ENCODE peak calls at places on chromosomes 6 and 20, in six cellular contexts. I, A, W, E, K and Z are unnamed samples.

GRCh38 chr6:28944412-28945006 is 20.7 kb upstream of the TRIM27 start:
- DNase-seq in W (peak; percentile 94), E (peak; percentile 75), I (no peak), A (peak; percentile 89), K (peak; percentile 85), Z (peak; percentile 64)

GRCh38 chr6:6825986-6826901 is 237.7 kb downstream of the LY86 start:
- DNase-seq in E (no peak), A (no peak), I (no peak), W (no peak), K (no peak), Z (peak; percentile 59)

GRCh38 chr6:109447878-109448555 is 7.5 kb downstream of the SMPD2 start:
- DNase-seq in W (peak; percentile 12), K (no peak), E (no peak), A (peak; percentile 14), I (no peak), Z (no peak)

GRCh38 chr6:99241905-99242534 is 107.5 kb downstream of the FAXC start:
- DNase-seq in I (no peak), K (peak; percentile 85), W (peak; percentile 44), E (peak; percentile 39), A (peak; percentile 22), Z (peak; percentile 17)

GRCh38 chr6:25318589-25318988 is 39.4 kb downstream of the CARMIL1 start:
- DNase-seq in I (no peak), K (no peak), W (no peak), E (no peak), A (no peak), Z (no peak)

GRCh38 chr6:37516076-37516919 is 16.6 kb upstream of the CCDC167 start:
- DNase-seq in A (no peak), W (no peak), K (peak; percentile 76), I (no peak), E (no peak), Z (peak; percentile 84)

GRCh38 chr6:75830959-75831885 is 82.2 kb downstream of the MYO6 start:
- DNase-seq in A (no peak), W (peak; percentile 39), E (peak; percentile 13), K (no peak), I (no peak), Z (no peak)

GRCh38 chr6:95093154-95093553 is 484.2 kb upstream of the MANEA start:
- DNase-seq in W (peak; percentile 15), A (no peak), E (no peak), I (no peak), K (no peak), Z (no peak)

GRCh38 chr20:36845288-36845969 is 30.5 kb upstream of the TLDC2 start:
- DNase-seq in W (no peak), A (no peak), K (peak; percentile 38), E (no peak), I (no peak), Z (no peak)

GRCh38 chr6:170176621-170177382 is 114.1 kb downstream of the DLL1 start:
- DNase-seq in A (no peak), E (no peak), W (no peak), I (no peak), K (no peak), Z (no peak)

DNA sequence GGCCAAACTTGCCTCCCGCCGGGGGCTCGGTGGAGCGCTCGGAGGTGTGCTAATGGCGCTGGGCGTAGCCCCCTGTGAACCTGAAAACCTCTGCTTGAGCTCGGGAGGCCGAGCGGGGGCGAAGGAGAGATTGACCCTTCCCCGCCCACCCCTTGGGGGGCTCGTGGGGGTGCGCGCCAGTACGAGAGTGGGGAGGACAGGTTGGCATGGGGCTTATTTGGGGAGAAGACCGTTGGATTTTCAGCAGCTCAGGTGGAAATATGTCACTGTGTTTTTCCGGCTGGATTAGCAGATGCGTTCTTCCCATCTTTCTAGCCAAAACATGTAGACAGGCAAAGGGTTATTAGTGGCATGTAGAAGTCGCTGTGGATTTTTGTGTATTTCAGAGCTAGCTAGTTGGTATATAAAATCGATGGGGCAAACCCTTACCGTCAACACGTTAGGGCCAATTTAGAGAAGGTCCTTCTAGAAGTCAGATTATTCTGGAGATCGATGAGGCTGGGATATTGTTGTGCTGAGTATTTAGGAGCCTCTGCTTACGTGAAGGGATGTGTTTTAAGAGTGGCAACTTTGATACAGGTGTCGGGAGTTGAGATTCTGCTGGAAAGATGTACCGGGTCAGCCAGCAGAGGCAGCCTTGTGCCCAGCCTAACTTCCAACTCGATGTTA is 525 bp downstream of the NCOA7 start:
- DNase-seq in I (no peak), A (peak; percentile 53), W (peak; percentile 68), K (peak; percentile 71), E (peak; percentile 59), Z (peak; percentile 40)
- TF ChIP-seq CTCF in I (peak; percentile 57), A (peak; percentile 82), W (peak; percentile 78), K (peak; percentile 71), E (peak; percentile 72), Z (peak; percentile 64)

GRCh38 chr6:159134701-159135364 is 34.4 kb upstream of the FNDC1 start:
- DNase-seq in I (no peak), A (peak; percentile 62), W (peak; percentile 71), K (peak; percentile 94), E (peak; percentile 46), Z (peak; percentile 49)
- TF ChIP-seq CTCF in I (peak; percentile 88), A (peak; percentile 99), W (peak; percentile 99), K (peak; percentile 98), E (peak; percentile 95), Z (peak; percentile 94)

DNA sequence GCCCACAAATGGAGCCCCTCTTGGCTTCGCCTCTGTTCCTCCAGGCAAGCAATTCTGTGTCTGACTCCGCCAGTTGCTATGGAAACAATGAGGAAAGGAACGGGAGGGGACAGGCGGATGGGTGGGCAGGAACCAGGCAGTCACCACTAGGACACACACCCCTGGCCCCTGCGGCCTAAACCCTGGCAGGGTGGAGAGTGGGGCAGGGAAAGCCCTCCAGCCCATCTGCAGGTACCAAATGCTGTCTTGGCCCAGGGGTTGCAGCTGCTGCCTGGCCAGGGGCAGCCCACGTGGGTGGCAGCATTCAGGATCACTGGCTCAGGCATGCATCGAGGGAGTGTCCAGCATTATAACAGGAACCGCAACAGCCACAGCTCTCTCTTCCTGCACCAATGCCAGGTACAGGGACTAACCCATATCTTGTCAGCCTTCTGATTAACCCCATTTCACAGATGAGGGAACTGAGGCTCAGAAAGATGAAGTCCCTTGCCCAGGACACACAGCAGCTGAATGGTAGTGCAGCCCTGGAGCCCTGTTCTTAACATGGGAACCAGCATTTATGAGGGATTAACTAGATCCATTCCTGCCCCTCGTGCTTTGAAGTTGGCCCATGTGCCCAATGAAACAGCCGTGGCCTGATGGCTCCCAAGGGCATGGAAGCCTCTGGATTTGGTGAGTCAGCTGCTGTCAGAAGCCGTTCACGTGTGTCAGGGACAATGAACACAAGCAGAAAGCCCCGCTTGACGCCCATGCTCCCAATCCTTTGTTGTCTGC is 66.4 kb downstream of the NOL4L start:
- DNase-seq in A (no peak), E (no peak), K (peak; percentile 48), W (no peak), I (no peak), Z (no peak)
- TF ChIP-seq CTCF in A (no peak), E (no peak), K (no peak), W (no peak), I (no peak), Z (no peak)

DNA sequence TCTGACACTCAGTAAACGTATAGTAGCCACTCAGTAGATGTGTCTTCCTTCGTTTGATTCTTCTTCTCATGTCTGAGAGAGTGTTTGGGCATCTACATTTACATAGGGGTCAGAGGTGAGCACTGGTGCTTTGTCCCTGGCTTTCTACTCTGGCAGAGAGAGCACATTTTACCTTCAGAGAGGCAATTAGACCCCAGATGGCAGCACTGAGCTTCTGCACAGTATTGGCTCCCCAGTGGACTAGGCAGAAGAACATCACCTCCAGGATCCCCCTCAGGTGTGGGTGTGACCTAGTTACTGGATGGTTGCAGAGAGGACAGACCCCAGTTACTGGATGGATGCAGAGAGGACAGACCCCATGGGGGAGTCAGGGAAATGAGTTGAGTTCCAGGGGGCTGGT is 327.2 kb downstream of the DHX35 start:
- DNase-seq in A (no peak), K (peak; percentile 78), E (no peak), W (no peak), I (no peak), Z (no peak)
- TF ChIP-seq CTCF in A (no peak), K (peak; percentile 76), E (no peak), W (no peak), I (peak; percentile 19), Z (peak; percentile 35)

DNA sequence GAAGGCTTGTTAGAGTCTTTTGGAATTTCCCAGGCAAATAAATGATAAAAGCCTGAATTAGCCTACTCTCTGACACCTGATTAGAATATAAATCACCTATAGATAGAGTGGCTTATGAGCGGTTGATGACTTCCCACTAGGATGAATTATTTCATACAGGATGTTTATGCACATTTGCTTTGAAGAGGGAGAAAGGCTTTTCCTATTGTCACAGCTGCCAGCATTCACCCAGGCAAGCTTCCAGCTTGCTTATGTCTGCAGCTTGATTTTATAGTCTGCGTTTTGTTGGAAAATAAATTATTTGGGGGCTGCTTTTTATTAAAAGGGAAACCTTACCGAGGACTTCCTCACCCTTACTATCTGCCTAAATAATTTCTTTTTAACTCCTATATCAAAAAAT is 51.3 kb upstream of the EIF2S2 start:
- DNase-seq in E (no peak), I (no peak), W (no peak), A (no peak), K (no peak), Z (no peak)
- TF ChIP-seq CTCF in E (no peak), I (no peak), W (no peak), A (no peak), K (no peak), Z (no peak)

DNA sequence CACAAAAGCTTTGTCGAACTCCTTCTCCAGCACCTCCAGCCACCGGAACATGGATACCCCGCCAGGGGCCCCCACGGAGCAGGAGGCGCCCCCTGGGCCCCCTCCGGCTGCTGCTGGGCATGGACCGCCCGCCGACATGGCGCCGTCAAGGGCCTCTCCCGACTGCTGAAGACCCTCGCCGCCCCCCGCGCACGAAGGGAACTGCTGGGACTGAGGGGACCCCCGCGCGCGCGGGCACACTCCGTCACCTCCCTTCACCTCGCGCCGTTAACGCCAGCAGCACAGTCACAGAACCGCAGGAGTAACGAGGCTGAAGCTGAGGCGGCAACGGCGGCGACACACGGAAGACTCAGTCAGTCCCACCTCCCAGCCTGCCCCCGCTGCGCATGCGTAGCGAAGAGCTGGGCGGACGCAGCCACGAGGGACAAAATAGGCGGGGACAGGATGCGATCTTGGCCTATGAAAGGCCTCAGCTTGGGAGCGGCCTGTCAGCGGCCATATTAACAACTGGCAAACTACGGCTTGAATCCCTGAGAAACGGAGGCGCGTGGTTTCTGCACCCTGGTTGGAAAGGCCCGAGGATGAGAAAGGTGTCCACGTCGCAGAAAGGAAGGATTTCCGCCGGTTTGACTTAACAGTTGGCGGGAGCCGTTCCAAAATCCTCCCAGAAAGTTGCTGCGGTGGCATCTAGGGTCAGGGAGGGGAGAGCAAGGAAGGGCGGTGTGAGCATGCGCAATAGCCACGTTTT is at the start of gene GOPC:
- DNase-seq in A (peak; percentile 98), I (peak; percentile 86), K (peak; percentile 98), W (peak; percentile 99), E (peak; percentile 98), Z (peak; percentile 94)
- TF ChIP-seq CTCF in A (peak; percentile 6), I (no peak), K (peak; percentile 45), W (no peak), E (peak; percentile 64), Z (peak; percentile 33)

GRCh38 chr20:63618291-63618980 is 8.5 kb downstream of the GMEB2 start:
- DNase-seq in I (no peak), E (no peak), W (no peak), A (no peak), K (no peak), Z (no peak)

GRCh38 chr20:63619086-63619485 is 7.8 kb downstream of the GMEB2 start:
- DNase-seq in W (no peak), A (no peak), I (no peak), E (no peak), K (no peak), Z (no peak)

GRCh38 chr20:63619505-63619904 is 7.4 kb downstream of the GMEB2 start:
- DNase-seq in E (no peak), W (no peak), A (no peak), K (peak; percentile 42), I (no peak), Z (no peak)

GRCh38 chr20:63617876-63618265 is 9.0 kb downstream of the GMEB2 start:
- DNase-seq in A (no peak), E (no peak), W (no peak), I (no peak), K (no peak), Z (no peak)

GRCh38 chr20:63617092-63617875 is 9.6 kb downstream of the GMEB2 start:
- DNase-seq in W (no peak), A (no peak), E (no peak), K (no peak), I (no peak), Z (no peak)
- TF ChIP-seq CTCF in W (no peak), A (no peak), E (no peak), K (no peak), I (no peak), Z (no peak)